ENCODE peak calls at places on chromosome 4, in nine cellular contexts. G is MV-4-11; W is stimulated activated CD4-positive, alpha-beta T cell treated with anti-CD3 and anti-CD28 coated beads, Interleukin-2, amount 100 ng/mL, for 24 hours; F is T-helper 1 cell; A is kidney glomerular epithelial cell; N is HT1080; M is GM04504; D is D341Med; I is MM.1S. T is an unnamed sample.

GRCh38 chr4:186845137-186845842 is 121.6 kb upstream of the FAT1 start:
- DNase-seq in A (peak; percentile 96), G (peak; percentile 91), N (peak; percentile 85), W (no peak), F (no peak), I (no peak), M (peak; percentile 74), D (no peak), T (no peak)

GRCh38 chr4:6437682-6438264 is 34.6 kb downstream of the PPP2R2C start:
- DNase-seq in I (no peak), D (no peak), W (no peak), M (no peak), F (no peak), A (no peak), N (peak; percentile 70), G (no peak), T (no peak)

GRCh38 chr4:95129708-95130343 is 372.1 kb downstream of the BMPR1B start:
- DNase-seq in D (no peak), I (no peak), G (peak; percentile 84), M (peak; percentile 98), N (peak; percentile 96), W (no peak), F (no peak), A (peak; percentile 100), T (no peak)

GRCh38 chr4:36091997-36092396 is 152.3 kb downstream of the ARAP2 start:
- DNase-seq in A (no peak), M (no peak), F (no peak), I (no peak), G (no peak), W (no peak), D (no peak), N (no peak), T (no peak)

GRCh38 chr4:184384056-184384809 is 90.1 kb downstream of the IRF2 start:
- DNase-seq in W (no peak), D (no peak), M (peak; percentile 59), G (peak; percentile 90), A (peak; percentile 74), N (peak; percentile 74), I (peak; percentile 99), F (no peak), T (peak; percentile 35)

GRCh38 chr4:131547506-131547981 is 1601.5 kb upstream of the PCDH10 start:
- DNase-seq in A (no peak), M (no peak), W (no peak), F (no peak), D (no peak), I (peak; percentile 39), G (peak; percentile 5), N (no peak), T (no peak)

GRCh38 chr4:81799371-81799770 is 327.7 kb upstream of the RASGEF1B start:
- DNase-seq in G (no peak), M (no peak), N (no peak), W (no peak), F (no peak), A (no peak), I (no peak), D (no peak), T (no peak)

GRCh38 chr4:85787133-85787532 is 312.2 kb downstream of the ARHGAP24 start:
- DNase-seq in M (peak; percentile 69), N (peak; percentile 70), I (no peak), A (peak; percentile 10), F (no peak), G (no peak), D (no peak), W (no peak), T (no peak)

GRCh38 chr4:23298371-23298770 is 591.5 kb downstream of the PPARGC1A start:
- DNase-seq in A (no peak), M (no peak), W (no peak), G (no peak), N (no peak), D (no peak), I (no peak), F (no peak), T (no peak)

GRCh38 chr4:21090098-21090666 is 389.9 kb downstream of the PACRGL start:
- DNase-seq in N (no peak), I (no peak), G (peak; percentile 94), M (no peak), A (no peak), W (no peak), F (no peak), D (no peak), T (no peak)

GRCh38 chr4:141020801-141021261 is 112.4 kb downstream of the RNF150 start:
- DNase-seq in D (no peak), I (no peak), F (no peak), G (no peak), W (no peak), A (no peak), M (peak; percentile 56), N (no peak), T (no peak)

GRCh38 chr4:36244257-36245084 is at the start of gene ARAP2:
- DNase-seq in D (peak; percentile 83), N (peak; percentile 32), A (peak; percentile 83), M (no peak), G (no peak), F (peak; percentile 61), I (peak; percentile 77), W (peak; percentile 71), T (peak; percentile 77)

GRCh38 chr4:147096667-147097604 is 151.3 kb upstream of the TTC29 start:
- DNase-seq in W (no peak), I (peak; percentile 57), G (no peak), D (peak; percentile 45), A (peak; percentile 53), F (no peak), M (no peak), N (peak; percentile 60), T (no peak)

GRCh38 chr4:18067031-18067430 is 45.5 kb upstream of the LCORL start:
- DNase-seq in I (no peak), D (no peak), N (no peak), M (no peak), G (no peak), W (no peak), A (no peak), F (no peak), T (no peak)

GRCh38 chr4:53476232-53477037 is 99.0 kb downstream of the FIP1L1 start:
- DNase-seq in I (no peak), A (peak; percentile 49), W (no peak), F (no peak), D (no peak), G (peak; percentile 11), N (peak; percentile 91), M (peak; percentile 99), T (no peak)

GRCh38 chr4:9923195-9923812 is 98.0 kb downstream of the SLC2A9 start:
- DNase-seq in A (no peak), N (no peak), W (no peak), I (no peak), G (no peak), M (no peak), F (no peak), D (no peak), T (no peak)

GRCh38 chr4:39616651-39617050 is 22.0 kb downstream of the SMIM14 start:
- DNase-seq in D (no peak), W (no peak), I (no peak), G (no peak), A (peak; percentile 36), F (no peak), M (no peak), N (peak; percentile 65), T (no peak)

T was measured in memory B cell.